ENCODE peak calls at places on chromosomes 16 and 17, in four cellular contexts. One of them, this sample, is unnamed.

GRCh38 chr16:78321611-78322010 is 222.2 kb downstream of the WWOX start:
- DNase-seq in hepatocyte: no peak
- DNase-seq in H9: peak
- DNase-seq in OCI-LY7: no peak
- DNase-seq in this sample: no peak

GRCh38 chr16:19309178-19309577 is 23.6 kb downstream of the CLEC19A start:
- DNase-seq in hepatocyte: no peak
- DNase-seq in H9: no peak
- DNase-seq in OCI-LY7: no peak
- DNase-seq in this sample: no peak

GRCh38 chr17:82823004-82823403 is 16.8 kb downstream of the ZNF750 start:
- DNase-seq in hepatocyte: no peak
- DNase-seq in H9: peak
- DNase-seq in OCI-LY7: no peak
- DNase-seq in this sample: no peak

GRCh38 chr16:57422026-57422944 is 17.7 kb downstream of the CCL17 start:
- DNase-seq in hepatocyte: peak
- DNase-seq in H9: peak
- DNase-seq in OCI-LY7: peak
- DNase-seq in this sample: no peak

GRCh38 chr16:86367291-86368072 is 142.8 kb upstream of the FOXF1 start:
- DNase-seq in hepatocyte: no peak
- DNase-seq in H9: no peak
- DNase-seq in OCI-LY7: no peak
- DNase-seq in this sample: no peak

GRCh38 chr16:4811242-4811641 is 8.8 kb upstream of the ROGDI start:
- DNase-seq in hepatocyte: no peak
- DNase-seq in H9: no peak
- DNase-seq in OCI-LY7: no peak
- DNase-seq in this sample: no peak

GRCh38 chr16:75821117-75821516 is 94.8 kb upstream of the CPHXL start:
- DNase-seq in hepatocyte: no peak
- DNase-seq in H9: no peak
- DNase-seq in OCI-LY7: peak
- DNase-seq in this sample: no peak

GRCh38 chr16:3879887-3880564 is 487 bp downstream of the CREBBP start:
- DNase-seq in hepatocyte: peak
- DNase-seq in H9: peak
- DNase-seq in OCI-LY7: peak
- DNase-seq in this sample: peak

GRCh38 chr16:67241008-67241900 is 6.0 kb downstream of the FHOD1 start:
- DNase-seq in hepatocyte: peak
- DNase-seq in H9: peak
- DNase-seq in OCI-LY7: no peak
- DNase-seq in this sample: no peak

GRCh38 chr16:50666658-50667496 is 14.2 kb downstream of the SNX20 start:
- DNase-seq in hepatocyte: no peak
- DNase-seq in H9: peak
- DNase-seq in OCI-LY7: no peak
- DNase-seq in this sample: no peak

GRCh38 chr17:57293077-57293476 is 36.8 kb downstream of the MSI2 start:
- DNase-seq in hepatocyte: peak
- DNase-seq in H9: no peak
- DNase-seq in OCI-LY7: no peak
- DNase-seq in this sample: no peak

GRCh38 chr17:179066-179432 is 2.4 kb downstream of the DOC2B start:
- DNase-seq in hepatocyte: no peak
- DNase-seq in H9: no peak
- DNase-seq in OCI-LY7: no peak
- DNase-seq in this sample: no peak

GRCh38 chr17:31857920-31858646 is 961 bp downstream of the COPRS start:
- DNase-seq in hepatocyte: no peak
- DNase-seq in H9: no peak
- DNase-seq in OCI-LY7: no peak
- DNase-seq in this sample: no peak

GRCh38 chr16:88433632-88434352 is 19.3 kb upstream of the ZFPM1 start:
- DNase-seq in hepatocyte: no peak
- DNase-seq in H9: no peak
- DNase-seq in OCI-LY7: no peak
- DNase-seq in this sample: no peak

GRCh38 chr17:62821213-62822079 is 13.3 kb upstream of the MARCHF10 start:
- DNase-seq in hepatocyte: no peak
- DNase-seq in H9: no peak
- DNase-seq in OCI-LY7: no peak
- DNase-seq in this sample: no peak

GRCh38 chr17:14427914-14428639 is 127.2 kb downstream of the HS3ST3B1 start:
- DNase-seq in hepatocyte: no peak
- DNase-seq in H9: no peak
- DNase-seq in OCI-LY7: peak
- DNase-seq in this sample: peak

GRCh38 chr16:85028638-85029412 is 1.2 kb downstream of the KIAA0513 start:
- DNase-seq in hepatocyte: peak
- DNase-seq in H9: no peak
- DNase-seq in OCI-LY7: no peak
- DNase-seq in this sample: peak

GRCh38 chr17:2500446-2500845 is 11.2 kb downstream of the METTL16 start:
- DNase-seq in hepatocyte: no peak
- DNase-seq in H9: no peak
- DNase-seq in OCI-LY7: no peak
- DNase-seq in this sample: no peak

GRCh38 chr17:37802712-37803416 is 58.0 kb upstream of the HNF1B start:
- DNase-seq in hepatocyte: no peak
- DNase-seq in H9: no peak
- DNase-seq in OCI-LY7: no peak
- DNase-seq in this sample: no peak

GRCh38 chr16:50302472-50303005 is 36.2 kb downstream of the ADCY7 start:
- DNase-seq in hepatocyte: no peak
- DNase-seq in H9: no peak
- DNase-seq in OCI-LY7: no peak
- DNase-seq in this sample: no peak

GRCh38 chr16:58661199-58661830 is 23.3 kb downstream of the SLC38A7 start:
- DNase-seq in hepatocyte: peak
- DNase-seq in H9: peak
- DNase-seq in OCI-LY7: peak
- DNase-seq in this sample: no peak

GRCh38 chr17:1906622-1907021 is 76.8 kb downstream of the RPA1 start:
- DNase-seq in hepatocyte: peak
- DNase-seq in H9: no peak
- DNase-seq in OCI-LY7: no peak
- DNase-seq in this sample: no peak

GRCh38 chr17:8124350-8125195 is 667 bp upstream of the HES7 start:
- DNase-seq in hepatocyte: peak
- DNase-seq in H9: no peak
- DNase-seq in OCI-LY7: peak
- DNase-seq in this sample: no peak

GRCh38 chr17:39225974-39226683 is 384 bp upstream of the STAC2 start:
- DNase-seq in hepatocyte: peak
- DNase-seq in H9: peak
- DNase-seq in OCI-LY7: peak
- DNase-seq in this sample: no peak

GRCh38 chr17:2634361-2634960 is 41.0 kb downstream of the PAFAH1B1 start:
- DNase-seq in hepatocyte: peak
- DNase-seq in H9: peak
- DNase-seq in OCI-LY7: no peak
- DNase-seq in this sample: no peak

GRCh38 chr17:56540791-56541190 is 52.7 kb upstream of the NOG start:
- DNase-seq in hepatocyte: no peak
- DNase-seq in H9: peak
- DNase-seq in OCI-LY7: no peak
- DNase-seq in this sample: no peak

GRCh38 chr16:7763111-7763510 is 430.5 kb downstream of the RBFOX1 start:
- DNase-seq in hepatocyte: peak
- DNase-seq in H9: no peak
- DNase-seq in OCI-LY7: no peak
- DNase-seq in this sample: no peak

GRCh38 chr17:10605221-10605783 is 51.8 kb downstream of the MYH3 start:
- DNase-seq in hepatocyte: no peak
- DNase-seq in H9: no peak
- DNase-seq in OCI-LY7: no peak
- DNase-seq in this sample: no peak

GRCh38 chr16:85583491-85584181 is 29.5 kb upstream of the GSE1 start:
- DNase-seq in hepatocyte: no peak
- DNase-seq in H9: no peak
- DNase-seq in OCI-LY7: no peak
- DNase-seq in this sample: no peak

GRCh38 chr16:19690196-19690595 is 27.8 kb downstream of the KNOP1 start:
- DNase-seq in hepatocyte: no peak
- DNase-seq in H9: no peak
- DNase-seq in OCI-LY7: no peak
- DNase-seq in this sample: no peak

GRCh38 chr17:44308865-44309264 is 464 bp downstream of the RUNDC3A start:
- DNase-seq in hepatocyte: no peak
- DNase-seq in H9: peak
- DNase-seq in OCI-LY7: no peak
- DNase-seq in this sample: peak

GRCh38 chr16:64542152-64542551 is 579.7 kb downstream of the CDH11 start:
- DNase-seq in hepatocyte: no peak
- DNase-seq in H9: no peak
- DNase-seq in OCI-LY7: no peak
- DNase-seq in this sample: no peak

DNA sequence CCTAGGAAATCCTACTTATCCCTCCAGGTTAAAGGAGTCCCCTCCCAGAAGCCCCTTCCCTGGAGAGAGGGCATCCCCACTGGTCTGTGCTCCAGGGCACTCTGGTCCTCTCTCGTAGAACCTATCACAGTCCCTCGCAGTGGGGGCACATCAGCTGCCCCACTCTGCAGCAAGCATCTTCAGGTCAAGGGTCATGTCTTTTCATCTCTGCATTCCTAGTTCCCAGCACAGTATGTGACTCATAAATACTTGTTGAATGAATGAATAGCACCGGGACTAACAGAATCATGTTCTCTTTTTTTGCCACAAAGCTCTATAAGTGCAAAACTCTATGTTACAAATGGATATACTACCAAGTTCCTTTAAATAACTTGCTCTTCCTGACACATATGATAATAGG is 36.0 kb downstream of the RNF157 start:
- DNase-seq in hepatocyte: no peak
- DNase-seq in H9: no peak
- DNase-seq in OCI-LY7: no peak
- DNase-seq in this sample: no peak
- H3K4me2 ChIP-seq in hepatocyte: no peak
- H3K4me2 ChIP-seq in H9: no peak
- H3K4me2 ChIP-seq in OCI-LY7: no peak
- H3K4me2 ChIP-seq in this sample: no peak

GRCh38 chr16:1173778-1174451 is 21.0 kb downstream of the CACNA1H start:
- DNase-seq in hepatocyte: no peak
- DNase-seq in H9: no peak
- DNase-seq in OCI-LY7: no peak
- DNase-seq in this sample: no peak
- H3K4me2 ChIP-seq in hepatocyte: no peak
- H3K4me2 ChIP-seq in H9: no peak
- H3K4me2 ChIP-seq in OCI-LY7: no peak
- H3K4me2 ChIP-seq in this sample: no peak

GRCh38 chr17:55513885-55514590 is 2.8 kb upstream of the SMIM36 start:
- DNase-seq in hepatocyte: peak
- DNase-seq in H9: peak
- DNase-seq in OCI-LY7: peak
- DNase-seq in this sample: peak
- H3K4me2 ChIP-seq in hepatocyte: peak
- H3K4me2 ChIP-seq in H9: no peak
- H3K4me2 ChIP-seq in OCI-LY7: no peak
- H3K4me2 ChIP-seq in this sample: peak

DNA sequence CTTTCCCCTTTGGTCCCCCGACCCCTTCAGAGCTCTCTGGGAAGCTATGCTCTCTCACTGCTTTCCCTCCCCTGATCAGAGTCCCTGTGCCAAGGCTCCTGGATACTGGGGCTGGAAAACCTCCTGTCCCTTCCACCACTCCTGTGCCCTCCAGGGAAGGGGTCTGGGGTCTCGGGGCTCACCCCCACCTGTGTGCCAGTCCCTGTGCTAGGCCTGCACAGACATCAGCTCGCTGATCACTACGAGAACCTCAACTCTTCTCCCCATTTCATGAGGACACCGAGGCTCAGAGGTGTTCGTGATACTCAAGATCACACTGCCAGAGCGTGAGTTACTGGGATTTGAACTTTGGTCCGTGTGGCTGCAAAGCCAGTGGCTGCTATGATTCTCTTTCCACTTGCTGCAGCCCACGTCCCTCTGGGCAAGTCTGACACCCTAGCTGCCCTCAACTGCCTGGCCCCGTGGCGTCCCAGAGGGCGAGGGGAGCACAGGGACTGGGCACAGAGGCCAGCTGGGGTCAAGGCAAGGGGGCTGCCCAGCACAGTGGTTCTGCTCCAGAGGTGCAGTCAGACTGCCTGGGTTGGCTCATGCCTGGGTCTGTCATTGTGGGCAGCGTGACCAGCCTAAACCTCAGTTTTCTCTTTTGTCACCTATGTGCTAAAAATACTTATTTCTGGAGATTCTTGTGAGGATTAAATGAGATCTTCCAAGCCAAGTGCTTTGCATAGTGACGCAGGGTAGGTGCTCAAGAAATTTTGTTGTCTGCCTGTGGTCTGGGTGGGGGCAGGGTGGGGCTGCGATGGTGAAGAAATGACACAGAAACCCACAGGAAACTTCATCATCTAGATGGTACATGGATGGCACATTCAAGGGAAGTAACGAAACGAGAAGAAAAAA is 43.9 kb upstream of the TOB1 start:
- DNase-seq in hepatocyte: no peak
- DNase-seq in H9: no peak
- DNase-seq in OCI-LY7: no peak
- DNase-seq in this sample: peak
- H3K4me2 ChIP-seq in hepatocyte: peak
- H3K4me2 ChIP-seq in H9: no peak
- H3K4me2 ChIP-seq in OCI-LY7: no peak
- H3K4me2 ChIP-seq in this sample: no peak

DNA sequence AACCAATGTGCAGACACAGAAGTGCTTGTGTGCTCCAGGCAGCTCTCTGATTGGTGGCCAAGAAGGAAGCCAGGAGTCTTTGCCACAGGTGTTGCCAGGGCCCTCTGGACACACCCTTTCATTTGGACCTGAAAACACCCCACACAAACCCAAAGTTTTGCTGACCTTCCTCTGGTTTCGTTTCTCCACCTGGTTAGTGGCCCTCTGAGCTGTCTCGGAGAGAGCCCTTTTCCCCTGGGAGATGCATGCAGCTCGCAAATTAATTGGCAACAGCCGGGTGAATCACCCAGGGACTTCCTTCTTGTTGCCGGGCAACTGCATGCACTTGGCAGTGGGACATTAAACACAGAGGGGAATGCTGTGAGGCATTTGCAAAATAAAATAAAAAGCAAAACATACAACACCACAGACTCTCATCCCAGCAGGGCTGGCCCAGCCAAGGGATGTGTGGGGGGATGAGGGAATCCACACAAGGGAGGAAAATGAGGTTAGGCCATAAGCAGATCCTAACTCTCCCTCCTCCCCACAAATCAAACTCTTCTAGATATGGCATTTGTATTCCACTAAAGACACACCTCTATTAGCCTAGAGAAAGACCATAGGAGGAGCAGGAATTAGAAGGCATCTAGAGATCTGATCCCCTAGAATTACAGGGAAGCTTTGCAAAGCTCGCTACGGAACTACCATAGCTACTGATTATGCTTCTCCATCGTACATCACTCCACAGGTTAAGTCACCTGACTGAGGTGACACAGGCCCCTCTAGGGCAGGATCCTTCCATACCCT is 286.7 kb downstream of the SOX9 start:
- DNase-seq in hepatocyte: peak
- DNase-seq in H9: peak
- DNase-seq in OCI-LY7: peak
- DNase-seq in this sample: no peak
- H3K4me2 ChIP-seq in hepatocyte: no peak
- H3K4me2 ChIP-seq in H9: no peak
- H3K4me2 ChIP-seq in OCI-LY7: peak
- H3K4me2 ChIP-seq in this sample: no peak

GRCh38 chr17:73293480-73293911 is 18.3 kb downstream of the CDC42EP4 start:
- DNase-seq in hepatocyte: peak
- DNase-seq in H9: no peak
- DNase-seq in OCI-LY7: no peak
- DNase-seq in this sample: no peak
- H3K4me2 ChIP-seq in hepatocyte: peak
- H3K4me2 ChIP-seq in H9: no peak
- H3K4me2 ChIP-seq in OCI-LY7: no peak
- H3K4me2 ChIP-seq in this sample: no peak

This sample was measured in DND-41.